ENCODE peak calls at places on chromosomes 13 and 19, in nine cellular contexts. V is SK-N-SH, Y is A549, O is K562, L is WTC11, H is endothelial cell of umbilical vein, G is H1, P is GM12878, F is HepG2. Z is an unnamed sample.

GRCh38 chr13:33388254-33388998 is 102.9 kb upstream of the STARD13 start:
- DNase-seq in V (no peak), Y (peak; percentile 14), O (no peak), L (no peak), H (no peak), G (no peak), P (no peak), F (no peak), Z (no peak)

GRCh38 chr19:12788025-12788681 is 3.1 kb upstream of the JUNB start:
- DNase-seq in V (peak; percentile 33), Y (no peak), O (no peak), L (no peak), H (no peak), G (no peak), P (no peak), F (no peak), Z (peak; percentile 27)

GRCh38 chr19:22784051-22784450 is at the start of gene ZNF99:
- DNase-seq in V (no peak), Y (no peak), O (no peak), L (no peak), H (no peak), G (no peak), P (no peak), F (no peak), Z (no peak)

GRCh38 chr19:31334101-31334848 is 15.0 kb downstream of the TSHZ3 start:
- DNase-seq in V (no peak), Y (no peak), O (no peak), L (no peak), H (no peak), G (no peak), P (no peak), F (no peak), Z (no peak)

GRCh38 chr13:20192470-20193141 is at the start of gene GJB2:
- DNase-seq in V (peak; percentile 51), Y (no peak), O (no peak), L (peak; percentile 28), H (no peak), G (peak; percentile 54), P (no peak), F (no peak), Z (no peak)

GRCh38 chr13:111280666-111281577 is 39.5 kb upstream of the TEX29 start:
- DNase-seq in V (no peak), Y (no peak), O (no peak), L (no peak), H (no peak), G (no peak), P (no peak), F (no peak), Z (no peak)

GRCh38 chr13:65917731-65918130 is 1312.4 kb downstream of the PCDH9 start:
- DNase-seq in V (no peak), Y (no peak), O (no peak), L (no peak), H (no peak), G (no peak), P (no peak), F (no peak), Z (no peak)

GRCh38 chr13:84864341-84864740 is 934.9 kb downstream of the SLITRK6 start:
- DNase-seq in V (no peak), Y (no peak), O (no peak), L (no peak), H (no peak), G (no peak), P (no peak), F (no peak), Z (no peak)

GRCh38 chr13:23966691-23967615 is 69.7 kb upstream of the C1QTNF9B start:
- DNase-seq in V (no peak), Y (no peak), O (no peak), L (no peak), H (no peak), G (no peak), P (peak; percentile 51), F (no peak), Z (no peak)

GRCh38 chr19:1507763-1508506 is 4.9 kb downstream of the ADAMTSL5 start:
- DNase-seq in V (peak; percentile 100), Y (peak; percentile 96), O (peak; percentile 97), L (peak; percentile 95), H (peak; percentile 91), G (peak; percentile 94), P (peak; percentile 32), F (peak; percentile 54), Z (peak; percentile 87)

GRCh38 chr13:112969692-112970338 is 801 bp downstream of the MCF2L start:
- DNase-seq in V (peak; percentile 78), Y (no peak), O (no peak), L (no peak), H (no peak), G (no peak), P (no peak), F (no peak), Z (no peak)

GRCh38 chr13:74039154-74039553 is 95.0 kb downstream of the KLF12 start:
- DNase-seq in V (no peak), Y (no peak), O (no peak), L (no peak), H (no peak), G (no peak), P (no peak), F (no peak), Z (no peak)

GRCh38 chr13:63481334-63481733 is 2065.7 kb upstream of the PCDH20 start:
- DNase-seq in V (peak; percentile 21), Y (no peak), O (no peak), L (no peak), H (no peak), G (no peak), P (no peak), F (no peak), Z (no peak)

GRCh38 chr13:50224534-50224933 is 209.3 kb downstream of the KCNRG start:
- DNase-seq in V (no peak), Y (no peak), O (no peak), L (no peak), H (no peak), G (no peak), P (no peak), F (no peak), Z (peak; percentile 90)

GRCh38 chr13:23921451-23921888 is 24.2 kb upstream of the C1QTNF9B start:
- DNase-seq in V (peak; percentile 36), Y (peak; percentile 16), O (peak; percentile 13), L (peak; percentile 53), H (peak; percentile 65), G (no peak), P (no peak), F (peak; percentile 18), Z (peak; percentile 57)

GRCh38 chr19:5367530-5368133 is 27.0 kb upstream of the PTPRS start:
- DNase-seq in V (no peak), Y (no peak), O (no peak), L (no peak), H (no peak), G (no peak), P (no peak), F (no peak), Z (no peak)

GRCh38 chr13:49428041-49428763 is 15.7 kb downstream of the CAB39L start:
- DNase-seq in V (no peak), Y (no peak), O (no peak), L (no peak), H (no peak), G (no peak), P (no peak), F (no peak), Z (peak; percentile 52)

GRCh38 chr13:107079423-107080099 is 511.6 kb upstream of the ARGLU1 start:
- DNase-seq in V (no peak), Y (no peak), O (no peak), L (no peak), H (no peak), G (no peak), P (no peak), F (no peak), Z (no peak)

GRCh38 chr19:52662631-52663030 is 24.5 kb upstream of the ZNF83 start:
- DNase-seq in V (no peak), Y (no peak), O (no peak), L (no peak), H (no peak), G (no peak), P (no peak), F (no peak), Z (no peak)

GRCh38 chr13:112172017-112172416 is 105.1 kb downstream of the SOX1 start:
- DNase-seq in V (no peak), Y (no peak), O (no peak), L (no peak), H (no peak), G (no peak), P (no peak), F (no peak), Z (no peak)

GRCh38 chr13:74067818-74068217 is 66.4 kb downstream of the KLF12 start:
- DNase-seq in V (no peak), Y (no peak), O (no peak), L (no peak), H (no peak), G (no peak), P (no peak), F (no peak), Z (no peak)

GRCh38 chr13:94140027-94140426 is 339.5 kb downstream of the DCT start:
- DNase-seq in V (no peak), Y (no peak), O (no peak), L (no peak), H (no peak), G (no peak), P (no peak), F (no peak), Z (no peak)

GRCh38 chr19:33767898-33768413 is 28.7 kb upstream of the KCTD15 start:
- DNase-seq in V (no peak), Y (peak; percentile 42), O (peak; percentile 64), L (peak; percentile 91), H (peak; percentile 24), G (peak; percentile 95), P (no peak), F (peak; percentile 21), Z (peak; percentile 50)

GRCh38 chr13:109439813-109440212 is 346.6 kb downstream of the IRS2 start:
- DNase-seq in V (no peak), Y (no peak), O (no peak), L (no peak), H (no peak), G (no peak), P (no peak), F (no peak), Z (no peak)
- TF ChIP-seq MAX in V (no peak), Y (no peak), O (no peak), L (no peak), H (no peak), G (no peak), P (no peak), F (no peak), Z (no peak)

GRCh38 chr19:32642771-32643170 is 32.2 kb downstream of the ANKRD27 start:
- DNase-seq in V (no peak), Y (no peak), O (no peak), L (no peak), H (no peak), G (no peak), P (no peak), F (no peak), Z (no peak)
- TF ChIP-seq MAX in V (no peak), Y (no peak), O (no peak), L (no peak), H (no peak), G (no peak), P (no peak), F (no peak), Z (no peak)

GRCh38 chr19:14475251-14476073 is at the start of gene PTGER1:
- DNase-seq in V (peak; percentile 89), Y (peak; percentile 41), O (peak; percentile 82), L (peak; percentile 60), H (no peak), G (peak; percentile 76), P (no peak), F (no peak), Z (peak; percentile 76)
- TF ChIP-seq MAX in V (no peak), Y (no peak), O (peak; percentile 29), L (no peak), H (no peak), G (no peak), P (no peak), F (no peak), Z (no peak)

GRCh38 chr19:51259348-51260245 is 8.7 kb downstream of the SIGLECL1 start:
- DNase-seq in V (peak; percentile 48), Y (peak; percentile 50), O (peak; percentile 48), L (peak; percentile 66), H (peak; percentile 44), G (peak; percentile 69), P (peak; percentile 12), F (peak; percentile 24), Z (peak; percentile 75)
- TF ChIP-seq MAX in V (no peak), Y (no peak), O (no peak), L (no peak), H (no peak), G (no peak), P (no peak), F (no peak), Z (no peak)

Z was measured in NB4.